ENCODE peak calls at places on chromosome 20, in ten cellular contexts. G is H54, T is K562, B is GM12891, O is transverse colon, C is endothelial cell of umbilical vein, Q is H1, N is Peyer's patch, J is right lobe of liver, R is gastrocnemius medialis. M is an unnamed sample.

GRCh38 chr20:9838378-9839295 is at the start of gene PAK5:
- DNase-seq in G (no peak), T (peak), B (no peak), O (no peak), C (peak), Q (peak), N (no peak), J (no peak), R (no peak), M (no peak)

GRCh38 chr20:4173142-4173541 is 157.8 kb upstream of the RNF24 start:
- DNase-seq in G (no peak), T (no peak), B (no peak), O (no peak), C (no peak), Q (no peak), N (no peak), J (no peak), R (no peak), M (no peak)

GRCh38 chr20:41133709-41134361 is 3.5 kb upstream of the PLCG1 start:
- DNase-seq in G (no peak), T (peak), B (peak), O (peak), C (no peak), Q (no peak), N (peak), J (peak), R (no peak), M (peak)

GRCh38 chr20:23160536-23161243 is 74.6 kb upstream of the CD93 start:
- DNase-seq in G (no peak), T (peak), B (no peak), O (no peak), C (no peak), Q (peak), N (no peak), J (no peak), R (no peak), M (no peak)

GRCh38 chr20:35342154-35342769 is 50.0 kb upstream of the FAM83C start:
- DNase-seq in G (no peak), T (no peak), B (no peak), O (no peak), C (peak), Q (no peak), N (no peak), J (no peak), R (no peak), M (no peak)

GRCh38 chr20:2920473-2920872 is 47.2 kb downstream of the PTPRA start:
- DNase-seq in G (no peak), T (no peak), B (no peak), O (no peak), C (no peak), Q (no peak), N (no peak), J (no peak), R (no peak), M (no peak)

GRCh38 chr20:35539756-35540212 is 2.1 kb upstream of the ERGIC3 start:
- DNase-seq in G (no peak), T (peak), B (no peak), O (peak), C (no peak), Q (peak), N (peak), J (no peak), R (no peak), M (no peak)

GRCh38 chr20:18728165-18728866 is 85.3 kb upstream of the SCP2D1 start:
- DNase-seq in G (no peak), T (no peak), B (peak), O (no peak), C (no peak), Q (no peak), N (peak), J (no peak), R (no peak), M (no peak)

GRCh38 chr20:25055711-25056492 is 2.0 kb downstream of the ACSS1 start:
- DNase-seq in G (no peak), T (peak), B (no peak), O (peak), C (peak), Q (no peak), N (no peak), J (no peak), R (no peak), M (no peak)

GRCh38 chr20:49277786-49278035 is 146 bp downstream of the ZNFX1 start:
- DNase-seq in G (no peak), T (no peak), B (no peak), O (no peak), C (no peak), Q (no peak), N (no peak), J (no peak), R (no peak), M (no peak)
- TF ChIP-seq POLR2A in G (peak), T (no peak), B (peak), O (peak), C (no peak), Q (no peak), N (no peak), J (peak), R (peak), M (peak)

GRCh38 chr20:62302341-62303048 is at the start of gene ADRM1:
- DNase-seq in G (peak), T (peak), B (peak), O (peak), C (peak), Q (peak), N (peak), J (peak), R (peak), M (peak)
- TF ChIP-seq POLR2A in G (peak), T (peak), B (peak), O (peak), C (peak), Q (peak), N (peak), J (peak), R (peak), M (peak)

GRCh38 chr20:36865076-36865860 is 10.7 kb upstream of the TLDC2 start:
- DNase-seq in G (no peak), T (no peak), B (no peak), O (no peak), C (no peak), Q (no peak), N (no peak), J (no peak), R (no peak), M (no peak)

GRCh38 chr20:36860811-36861624 is 14.9 kb upstream of the TLDC2 start:
- DNase-seq in G (no peak), T (no peak), B (no peak), O (no peak), C (no peak), Q (no peak), N (no peak), J (no peak), R (no peak), M (no peak)

GRCh38 chr20:36861875-36862801 is 13.8 kb upstream of the TLDC2 start:
- DNase-seq in G (peak), T (peak), B (no peak), O (peak), C (peak), Q (peak), N (peak), J (peak), R (peak), M (no peak)

GRCh38 chr20:36861625-36861874 is 14.4 kb upstream of the TLDC2 start:
- DNase-seq in G (no peak), T (no peak), B (no peak), O (no peak), C (no peak), Q (no peak), N (no peak), J (no peak), R (no peak), M (no peak)

DNA sequence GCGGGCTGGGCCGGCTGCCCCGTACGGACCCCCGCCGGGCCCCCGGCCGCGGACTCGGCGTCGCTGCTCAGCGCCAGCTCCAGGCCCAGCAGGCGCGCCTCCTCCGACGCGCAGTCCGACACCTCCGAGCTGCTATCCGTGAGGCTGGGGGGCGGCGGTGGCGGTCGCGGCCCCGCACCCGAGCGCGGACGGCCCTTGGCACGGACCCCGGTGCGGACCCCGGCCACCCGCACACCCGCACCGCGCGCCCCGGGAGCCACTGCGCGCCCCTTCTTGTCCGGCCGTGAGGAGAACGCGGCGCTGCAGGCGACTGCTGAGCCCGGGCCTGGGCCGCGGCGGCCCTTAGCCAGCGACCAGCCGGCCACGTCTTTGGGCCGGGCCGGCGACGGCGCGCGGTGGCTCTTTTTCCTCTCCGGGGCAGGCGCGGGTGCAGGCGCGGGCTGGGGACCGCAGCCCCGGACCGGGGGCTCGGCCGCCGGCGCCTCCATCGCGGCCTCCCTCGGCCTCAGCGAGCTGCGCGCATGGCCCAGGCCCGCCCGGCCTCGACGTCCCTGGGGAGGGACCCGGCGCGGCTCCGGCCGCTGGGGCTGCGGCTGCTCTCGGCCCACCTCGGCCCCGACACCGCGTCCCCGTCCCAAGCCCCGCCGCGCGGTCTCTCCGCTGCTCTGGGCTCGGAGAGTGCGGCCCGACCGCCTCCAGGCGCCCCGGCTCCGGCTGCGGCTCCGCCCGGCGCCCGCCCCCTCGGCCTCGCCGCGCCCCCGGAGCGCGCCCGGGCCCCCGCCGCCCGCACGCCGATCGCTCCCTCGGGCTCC is 12.9 kb upstream of the TLDC2 start:
- DNase-seq in G (no peak), T (peak), B (no peak), O (no peak), C (peak), Q (peak), N (no peak), J (no peak), R (no peak), M (no peak)
- TF ChIP-seq POLR2A in G (peak), T (no peak), B (no peak), O (no peak), C (no peak), Q (no peak), N (no peak), J (peak), R (peak), M (no peak)

DNA sequence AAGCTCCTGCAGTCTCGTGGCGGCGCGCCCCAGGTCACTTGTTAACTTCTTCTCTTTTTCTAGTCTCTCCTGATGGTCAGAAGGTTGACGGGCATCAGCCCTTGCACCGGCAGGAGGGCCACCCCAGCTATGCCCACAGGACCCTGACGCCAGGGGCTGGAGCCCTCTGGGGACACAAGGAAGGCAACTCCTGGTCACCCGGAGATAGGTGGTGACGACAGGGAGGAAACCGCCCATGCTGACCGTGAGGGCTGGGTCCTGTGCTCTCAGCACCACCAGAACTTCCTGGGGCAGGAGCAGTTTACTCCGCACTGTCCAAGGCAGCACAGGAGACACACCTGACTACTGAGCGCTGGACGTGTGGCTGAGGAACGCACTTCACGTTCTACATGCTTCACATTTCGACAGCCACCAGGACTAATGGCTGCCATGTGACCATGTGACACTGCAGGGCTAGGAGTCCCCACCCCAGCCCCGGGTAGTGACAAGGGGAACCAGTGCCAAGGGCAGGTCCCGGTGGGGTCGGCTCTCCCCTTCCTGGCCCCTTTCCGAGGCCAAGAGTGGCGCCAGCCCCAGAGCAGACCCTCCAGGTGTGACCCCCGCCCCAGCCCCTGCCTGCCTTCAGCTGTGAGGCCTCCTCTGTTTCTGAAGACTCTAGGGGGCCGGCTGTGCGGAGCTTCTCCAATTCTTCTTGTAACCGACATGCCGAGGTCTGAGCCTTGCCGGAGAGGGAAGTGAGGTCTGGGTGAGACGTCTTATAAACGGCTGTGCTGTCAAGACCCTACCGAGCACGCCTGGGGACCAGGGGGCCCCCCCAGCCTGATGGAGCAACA is 45.2 kb downstream of the DSTN start:
- DNase-seq in G (peak), T (no peak), B (peak), O (peak), C (no peak), Q (no peak), N (peak), J (no peak), R (no peak), M (no peak)
- TF ChIP-seq POLR2A in G (no peak), T (no peak), B (no peak), O (no peak), C (no peak), Q (no peak), N (no peak), J (no peak), R (no peak), M (no peak)

GRCh38 chr20:55139173-55139765 is 663.9 kb downstream of the DOK5 start:
- DNase-seq in G (no peak), T (no peak), B (no peak), O (no peak), C (no peak), Q (no peak), N (no peak), J (no peak), R (no peak), M (no peak)
- TF ChIP-seq POLR2A in G (no peak), T (no peak), B (no peak), O (no peak), C (no peak), Q (no peak), N (no peak), J (no peak), R (no peak), M (no peak)

GRCh38 chr20:45908086-45908485 is 3.9 kb downstream of the PLTP start:
- DNase-seq in G (no peak), T (no peak), B (no peak), O (no peak), C (no peak), Q (no peak), N (no peak), J (no peak), R (no peak), M (no peak)
- TF ChIP-seq POLR2A in G (no peak), T (no peak), B (no peak), O (no peak), C (no peak), Q (no peak), N (no peak), J (no peak), R (no peak), M (no peak)

GRCh38 chr20:50790651-50791277 is 4.1 kb upstream of the BCAS4 start:
- DNase-seq in G (peak), T (peak), B (peak), O (peak), C (peak), Q (peak), N (peak), J (peak), R (peak), M (peak)
- TF ChIP-seq POLR2A in G (peak), T (peak), B (peak), O (peak), C (peak), Q (peak), N (no peak), J (peak), R (no peak), M (peak)

GRCh38 chr20:47358052-47358671 is 1.7 kb upstream of the ZMYND8 start:
- DNase-seq in G (no peak), T (no peak), B (no peak), O (no peak), C (no peak), Q (no peak), N (no peak), J (no peak), R (no peak), M (no peak)

GRCh38 chr20:47358672-47359532 is 2.4 kb upstream of the ZMYND8 start:
- DNase-seq in G (peak), T (peak), B (no peak), O (peak), C (peak), Q (no peak), N (peak), J (peak), R (peak), M (no peak)

GRCh38 chr20:47356526-47357295 is at the start of gene ZMYND8:
- DNase-seq in G (peak), T (peak), B (peak), O (peak), C (peak), Q (peak), N (peak), J (peak), R (peak), M (peak)

GRCh38 chr20:47356220-47356525 is 326 bp downstream of the ZMYND8 start:
- DNase-seq in G (no peak), T (no peak), B (no peak), O (no peak), C (no peak), Q (no peak), N (no peak), J (no peak), R (no peak), M (no peak)

DNA sequence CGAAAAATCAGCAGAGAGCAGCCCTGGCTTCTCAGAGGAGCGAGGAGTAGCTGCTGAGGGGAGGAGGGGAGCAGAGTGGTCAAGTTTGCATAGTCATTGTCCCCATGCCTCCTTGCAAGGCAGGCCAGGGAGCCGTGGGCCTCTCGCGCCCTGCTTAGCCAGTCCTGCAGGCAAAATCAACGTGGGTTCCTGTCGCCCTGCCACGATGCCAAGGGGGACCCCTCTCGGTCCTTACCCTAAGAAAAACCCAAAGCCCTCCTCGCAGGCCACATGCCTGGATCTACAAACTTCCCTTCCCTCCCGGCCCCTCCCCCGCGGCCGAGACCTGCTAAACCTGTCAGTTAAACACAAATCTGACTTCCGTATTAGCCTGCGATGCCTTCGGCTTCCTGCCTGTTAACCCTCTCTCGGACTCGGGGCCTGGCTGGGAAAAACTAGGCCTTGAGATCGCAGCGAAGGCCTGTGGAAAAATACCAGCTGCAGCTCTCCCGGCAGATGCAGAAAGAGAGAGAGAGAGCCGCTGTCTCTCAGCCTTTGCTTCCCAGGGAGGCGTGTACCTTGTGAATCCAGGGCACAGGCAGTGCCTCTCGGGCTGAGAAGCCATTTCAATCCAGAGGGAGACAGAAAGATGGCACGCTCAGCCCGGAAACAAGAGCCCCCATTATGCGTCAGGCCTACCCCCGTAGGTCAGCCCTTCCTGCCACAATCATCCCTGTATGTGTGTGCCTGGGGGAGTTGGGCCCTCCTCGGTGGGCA is 975 bp upstream of the ZMYND8 start:
- DNase-seq in G (peak), T (peak), B (peak), O (peak), C (peak), Q (peak), N (peak), J (peak), R (peak), M (peak)
- TF ChIP-seq POLR2A in G (peak), T (peak), B (peak), O (no peak), C (peak), Q (peak), N (peak), J (peak), R (peak), M (peak)